ENCODE peak calls at places on chromosomes 12 and 14, in eight cellular contexts. P is T-cell; U is activated naive CD4-positive, alpha-beta T cell treated with anti-CD3 and anti-CD28 coated beads, Interleukin-2, amount 50 U/mL, for 16 hours; W is T-helper 1 cell; C is left ventricle myocardium inferior; D is pancreas; O is colonic mucosa; I is RWPE1. F is an unnamed sample.

GRCh38 chr14:105601360-105602242 is 75.2 kb downstream of the TMEM121 start:
- DNase-seq in P (no peak), U (no peak), W (no peak), C (no peak), D (peak; percentile 47), O (no peak), I (no peak), F (no peak)

GRCh38 chr12:28603801-28604200 is 413.5 kb downstream of the CCDC91 start:
- DNase-seq in P (no peak), U (no peak), W (no peak), C (no peak), D (no peak), O (no peak), I (no peak), F (no peak)

GRCh38 chr12:107271523-107271922 is 178.2 kb upstream of the CRY1 start:
- DNase-seq in P (no peak), U (no peak), W (no peak), C (no peak), D (no peak), O (no peak), I (no peak), F (no peak)

GRCh38 chr14:88385212-88386101 is at the start of gene SPATA7:
- DNase-seq in P (peak; percentile 51), U (peak; percentile 81), W (peak; percentile 68), C (peak; percentile 94), D (peak; percentile 97), O (peak; percentile 95), I (peak; percentile 83), F (peak; percentile 97)

GRCh38 chr14:102985665-102986064 is 63.2 kb downstream of the AMN start:
- DNase-seq in P (no peak), U (no peak), W (no peak), C (no peak), D (no peak), O (no peak), I (no peak), F (no peak)

GRCh38 chr12:59069481-59069880 is 149.2 kb upstream of the LRIG3 start:
- DNase-seq in P (no peak), U (no peak), W (no peak), C (no peak), D (no peak), O (no peak), I (no peak), F (no peak)

GRCh38 chr12:98084950-98085349 is 430.4 kb upstream of the TMPO start:
- DNase-seq in P (no peak), U (no peak), W (no peak), C (no peak), D (no peak), O (no peak), I (no peak), F (no peak)

GRCh38 chr12:46210835-46211439 is 57.9 kb downstream of the SLC38A1 start:
- DNase-seq in P (no peak), U (no peak), W (no peak), C (no peak), D (no peak), O (no peak), I (no peak), F (no peak)

GRCh38 chr14:39229222-39229543 is 4.5 kb upstream of the MIA2 start:
- DNase-seq in P (peak; percentile 34), U (peak; percentile 52), W (no peak), C (no peak), D (no peak), O (no peak), I (no peak), F (no peak)

GRCh38 chr12:26119391-26119981 is 5.4 kb downstream of the BHLHE41 start:
- DNase-seq in P (no peak), U (no peak), W (no peak), C (no peak), D (no peak), O (peak; percentile 40), I (no peak), F (peak; percentile 42)

GRCh38 chr12:94671917-94672316 is 21.6 kb upstream of the TMCC3 start:
- DNase-seq in P (no peak), U (no peak), W (no peak), C (no peak), D (no peak), O (no peak), I (no peak), F (no peak)

GRCh38 chr12:21336656-21337055 is 1.9 kb upstream of the SLCO1A2 start:
- DNase-seq in P (no peak), U (no peak), W (no peak), C (no peak), D (no peak), O (no peak), I (no peak), F (no peak)

F was measured in DMS79 treated with DMSO at 0.1 percent for 48 hours.